ENCODE peak calls at places on chromosomes 1 and 21, in six cellular contexts. One of them, this sample, is unnamed.
A peak's percentile ranks its signal among the peaks of the same experiment; 100 is the strongest.

GRCh38 chr1:180269848-180270766 is 40.0 kb downstream of the LHX4 start:
- DNase-seq in NCI-H1436: no peak
- DNase-seq in T-helper 2 cell: no peak
- DNase-seq in non-pigmented ciliary epithelial cell: no peak
- DNase-seq in effector memory CD8-positive, alpha-beta T cell: no peak
- DNase-seq in stimulated activated CD4-positive, alpha-beta T cell treated with anti-CD3 and anti-CD28 coated beads, TNF-alpha, amount 100 ng/mL, for 4 hours: no peak
- DNase-seq in this sample: no peak

GRCh38 chr1:46489169-46489637 is 433 bp upstream of the DMBX1 start:
- DNase-seq in NCI-H1436: no peak
- DNase-seq in T-helper 2 cell: no peak
- DNase-seq in non-pigmented ciliary epithelial cell: no peak
- DNase-seq in effector memory CD8-positive, alpha-beta T cell: no peak
- DNase-seq in stimulated activated CD4-positive, alpha-beta T cell treated with anti-CD3 and anti-CD28 coated beads, TNF-alpha, amount 100 ng/mL, for 4 hours: peak; percentile 42
- DNase-seq in this sample: no peak

GRCh38 chr1:25797939-25798338 is 2.1 kb upstream of the SELENON start:
- DNase-seq in NCI-H1436: no peak
- DNase-seq in T-helper 2 cell: no peak
- DNase-seq in non-pigmented ciliary epithelial cell: no peak
- DNase-seq in effector memory CD8-positive, alpha-beta T cell: no peak
- DNase-seq in stimulated activated CD4-positive, alpha-beta T cell treated with anti-CD3 and anti-CD28 coated beads, TNF-alpha, amount 100 ng/mL, for 4 hours: no peak
- DNase-seq in this sample: peak; percentile 92

GRCh38 chr1:218772575-218772974 is 401.1 kb upstream of the LYPLAL1 start:
- DNase-seq in NCI-H1436: no peak
- DNase-seq in T-helper 2 cell: no peak
- DNase-seq in non-pigmented ciliary epithelial cell: peak; percentile 40
- DNase-seq in effector memory CD8-positive, alpha-beta T cell: no peak
- DNase-seq in stimulated activated CD4-positive, alpha-beta T cell treated with anti-CD3 and anti-CD28 coated beads, TNF-alpha, amount 100 ng/mL, for 4 hours: no peak
- DNase-seq in this sample: no peak

GRCh38 chr1:230827081-230827681 is 41.1 kb downstream of the C1orf198 start:
- DNase-seq in NCI-H1436: no peak
- DNase-seq in T-helper 2 cell: no peak
- DNase-seq in non-pigmented ciliary epithelial cell: no peak
- DNase-seq in effector memory CD8-positive, alpha-beta T cell: no peak
- DNase-seq in stimulated activated CD4-positive, alpha-beta T cell treated with anti-CD3 and anti-CD28 coated beads, TNF-alpha, amount 100 ng/mL, for 4 hours: no peak
- DNase-seq in this sample: no peak

GRCh38 chr1:181117648-181118449 is 29.3 kb downstream of the IER5 start:
- DNase-seq in NCI-H1436: no peak
- DNase-seq in T-helper 2 cell: no peak
- DNase-seq in non-pigmented ciliary epithelial cell: no peak
- DNase-seq in effector memory CD8-positive, alpha-beta T cell: no peak
- DNase-seq in stimulated activated CD4-positive, alpha-beta T cell treated with anti-CD3 and anti-CD28 coated beads, TNF-alpha, amount 100 ng/mL, for 4 hours: no peak
- DNase-seq in this sample: no peak

GRCh38 chr1:211511947-211512346 is 20.0 kb upstream of the RD3 start:
- DNase-seq in NCI-H1436: no peak
- DNase-seq in T-helper 2 cell: no peak
- DNase-seq in non-pigmented ciliary epithelial cell: peak; percentile 28
- DNase-seq in effector memory CD8-positive, alpha-beta T cell: no peak
- DNase-seq in stimulated activated CD4-positive, alpha-beta T cell treated with anti-CD3 and anti-CD28 coated beads, TNF-alpha, amount 100 ng/mL, for 4 hours: no peak
- DNase-seq in this sample: no peak

GRCh38 chr1:4180066-4180735 is 280.1 kb upstream of the C1orf174 start:
- DNase-seq in NCI-H1436: no peak
- DNase-seq in T-helper 2 cell: no peak
- DNase-seq in non-pigmented ciliary epithelial cell: no peak
- DNase-seq in effector memory CD8-positive, alpha-beta T cell: no peak
- DNase-seq in stimulated activated CD4-positive, alpha-beta T cell treated with anti-CD3 and anti-CD28 coated beads, TNF-alpha, amount 100 ng/mL, for 4 hours: no peak
- DNase-seq in this sample: no peak

GRCh38 chr1:163258181-163258580 is 55.5 kb upstream of the RGS5 start:
- DNase-seq in NCI-H1436: no peak
- DNase-seq in T-helper 2 cell: no peak
- DNase-seq in non-pigmented ciliary epithelial cell: peak; percentile 5
- DNase-seq in effector memory CD8-positive, alpha-beta T cell: no peak
- DNase-seq in stimulated activated CD4-positive, alpha-beta T cell treated with anti-CD3 and anti-CD28 coated beads, TNF-alpha, amount 100 ng/mL, for 4 hours: no peak
- DNase-seq in this sample: no peak

GRCh38 chr1:37169241-37169640 is 134.9 kb upstream of the GRIK3 start:
- DNase-seq in NCI-H1436: no peak
- DNase-seq in T-helper 2 cell: no peak
- DNase-seq in non-pigmented ciliary epithelial cell: no peak
- DNase-seq in effector memory CD8-positive, alpha-beta T cell: no peak
- DNase-seq in stimulated activated CD4-positive, alpha-beta T cell treated with anti-CD3 and anti-CD28 coated beads, TNF-alpha, amount 100 ng/mL, for 4 hours: no peak
- DNase-seq in this sample: no peak

GRCh38 chr1:117241512-117241911 is 30.8 kb upstream of the VTCN1 start:
- DNase-seq in NCI-H1436: no peak
- DNase-seq in T-helper 2 cell: no peak
- DNase-seq in non-pigmented ciliary epithelial cell: no peak
- DNase-seq in effector memory CD8-positive, alpha-beta T cell: no peak
- DNase-seq in stimulated activated CD4-positive, alpha-beta T cell treated with anti-CD3 and anti-CD28 coated beads, TNF-alpha, amount 100 ng/mL, for 4 hours: no peak
- DNase-seq in this sample: no peak

GRCh38 chr1:156148236-156148635 is 5.1 kb upstream of the SEMA4A start:
- DNase-seq in NCI-H1436: no peak
- DNase-seq in T-helper 2 cell: no peak
- DNase-seq in non-pigmented ciliary epithelial cell: no peak
- DNase-seq in effector memory CD8-positive, alpha-beta T cell: no peak
- DNase-seq in stimulated activated CD4-positive, alpha-beta T cell treated with anti-CD3 and anti-CD28 coated beads, TNF-alpha, amount 100 ng/mL, for 4 hours: no peak
- DNase-seq in this sample: no peak

GRCh38 chr21:42121792-42122191 is 50.7 kb downstream of the UMODL1 start:
- DNase-seq in NCI-H1436: no peak
- DNase-seq in T-helper 2 cell: no peak
- DNase-seq in non-pigmented ciliary epithelial cell: no peak
- DNase-seq in effector memory CD8-positive, alpha-beta T cell: no peak
- DNase-seq in stimulated activated CD4-positive, alpha-beta T cell treated with anti-CD3 and anti-CD28 coated beads, TNF-alpha, amount 100 ng/mL, for 4 hours: no peak
- DNase-seq in this sample: no peak

GRCh38 chr1:43004587-43005459 is 46.2 kb upstream of the SLC2A1 start:
- DNase-seq in NCI-H1436: no peak
- DNase-seq in T-helper 2 cell: no peak
- DNase-seq in non-pigmented ciliary epithelial cell: no peak
- DNase-seq in effector memory CD8-positive, alpha-beta T cell: no peak
- DNase-seq in stimulated activated CD4-positive, alpha-beta T cell treated with anti-CD3 and anti-CD28 coated beads, TNF-alpha, amount 100 ng/mL, for 4 hours: no peak
- DNase-seq in this sample: no peak

GRCh38 chr21:26177187-26177586 is 6.6 kb upstream of the APP start:
- DNase-seq in NCI-H1436: no peak
- DNase-seq in T-helper 2 cell: no peak
- DNase-seq in non-pigmented ciliary epithelial cell: no peak
- DNase-seq in effector memory CD8-positive, alpha-beta T cell: no peak
- DNase-seq in stimulated activated CD4-positive, alpha-beta T cell treated with anti-CD3 and anti-CD28 coated beads, TNF-alpha, amount 100 ng/mL, for 4 hours: no peak
- DNase-seq in this sample: no peak

GRCh38 chr1:43766086-43766784 is 58.9 kb downstream of the ST3GAL3 start:
- DNase-seq in NCI-H1436: no peak
- DNase-seq in T-helper 2 cell: no peak
- DNase-seq in non-pigmented ciliary epithelial cell: no peak
- DNase-seq in effector memory CD8-positive, alpha-beta T cell: no peak
- DNase-seq in stimulated activated CD4-positive, alpha-beta T cell treated with anti-CD3 and anti-CD28 coated beads, TNF-alpha, amount 100 ng/mL, for 4 hours: no peak
- DNase-seq in this sample: no peak

GRCh38 chr1:175314300-175314699 is 121.7 kb upstream of the KIAA0040 start:
- DNase-seq in NCI-H1436: no peak
- DNase-seq in T-helper 2 cell: no peak
- DNase-seq in non-pigmented ciliary epithelial cell: no peak
- DNase-seq in effector memory CD8-positive, alpha-beta T cell: no peak
- DNase-seq in stimulated activated CD4-positive, alpha-beta T cell treated with anti-CD3 and anti-CD28 coated beads, TNF-alpha, amount 100 ng/mL, for 4 hours: no peak
- DNase-seq in this sample: no peak

GRCh38 chr1:99849744-99850457 is at the start of gene AGL:
- DNase-seq in NCI-H1436: peak; percentile 80
- DNase-seq in T-helper 2 cell: peak; percentile 83
- DNase-seq in non-pigmented ciliary epithelial cell: no peak
- DNase-seq in effector memory CD8-positive, alpha-beta T cell: peak; percentile 83
- DNase-seq in stimulated activated CD4-positive, alpha-beta T cell treated with anti-CD3 and anti-CD28 coated beads, TNF-alpha, amount 100 ng/mL, for 4 hours: peak; percentile 82
- DNase-seq in this sample: peak; percentile 83

GRCh38 chr21:32499249-32500055 is 85.9 kb downstream of the TCP10L start:
- DNase-seq in NCI-H1436: no peak
- DNase-seq in T-helper 2 cell: no peak
- DNase-seq in non-pigmented ciliary epithelial cell: peak; percentile 43
- DNase-seq in effector memory CD8-positive, alpha-beta T cell: no peak
- DNase-seq in stimulated activated CD4-positive, alpha-beta T cell treated with anti-CD3 and anti-CD28 coated beads, TNF-alpha, amount 100 ng/mL, for 4 hours: no peak
- DNase-seq in this sample: no peak

GRCh38 chr1:23177438-23178380 is 9.1 kb upstream of the LUZP1 start:
- DNase-seq in NCI-H1436: peak; percentile 38
- DNase-seq in T-helper 2 cell: peak; percentile 51
- DNase-seq in non-pigmented ciliary epithelial cell: no peak
- DNase-seq in effector memory CD8-positive, alpha-beta T cell: peak; percentile 51
- DNase-seq in stimulated activated CD4-positive, alpha-beta T cell treated with anti-CD3 and anti-CD28 coated beads, TNF-alpha, amount 100 ng/mL, for 4 hours: peak; percentile 13
- DNase-seq in this sample: peak; percentile 63

GRCh38 chr1:215082532-215083407 is at the start of gene KCNK2:
- DNase-seq in NCI-H1436: peak; percentile 18
- DNase-seq in T-helper 2 cell: no peak
- DNase-seq in non-pigmented ciliary epithelial cell: no peak
- DNase-seq in effector memory CD8-positive, alpha-beta T cell: no peak
- DNase-seq in stimulated activated CD4-positive, alpha-beta T cell treated with anti-CD3 and anti-CD28 coated beads, TNF-alpha, amount 100 ng/mL, for 4 hours: no peak
- DNase-seq in this sample: peak; percentile 10

GRCh38 chr1:206808615-206809014 is 36.3 kb upstream of the IL10 start:
- DNase-seq in NCI-H1436: peak; percentile 7
- DNase-seq in T-helper 2 cell: peak; percentile 46
- DNase-seq in non-pigmented ciliary epithelial cell: no peak
- DNase-seq in effector memory CD8-positive, alpha-beta T cell: peak; percentile 55
- DNase-seq in stimulated activated CD4-positive, alpha-beta T cell treated with anti-CD3 and anti-CD28 coated beads, TNF-alpha, amount 100 ng/mL, for 4 hours: no peak
- DNase-seq in this sample: peak; percentile 12

GRCh38 chr1:183281039-183281438 is 95.0 kb downstream of the LAMC2 start:
- DNase-seq in NCI-H1436: no peak
- DNase-seq in T-helper 2 cell: no peak
- DNase-seq in non-pigmented ciliary epithelial cell: no peak
- DNase-seq in effector memory CD8-positive, alpha-beta T cell: no peak
- DNase-seq in stimulated activated CD4-positive, alpha-beta T cell treated with anti-CD3 and anti-CD28 coated beads, TNF-alpha, amount 100 ng/mL, for 4 hours: no peak
- DNase-seq in this sample: no peak

GRCh38 chr1:166590161-166590560 is 249.1 kb upstream of the POGK start:
- DNase-seq in NCI-H1436: no peak
- DNase-seq in T-helper 2 cell: no peak
- DNase-seq in non-pigmented ciliary epithelial cell: no peak
- DNase-seq in effector memory CD8-positive, alpha-beta T cell: no peak
- DNase-seq in stimulated activated CD4-positive, alpha-beta T cell treated with anti-CD3 and anti-CD28 coated beads, TNF-alpha, amount 100 ng/mL, for 4 hours: no peak
- DNase-seq in this sample: no peak

GRCh38 chr1:4108341-4108740 is 208.3 kb upstream of the C1orf174 start:
- DNase-seq in NCI-H1436: no peak
- DNase-seq in T-helper 2 cell: no peak
- DNase-seq in non-pigmented ciliary epithelial cell: no peak
- DNase-seq in effector memory CD8-positive, alpha-beta T cell: no peak
- DNase-seq in stimulated activated CD4-positive, alpha-beta T cell treated with anti-CD3 and anti-CD28 coated beads, TNF-alpha, amount 100 ng/mL, for 4 hours: no peak
- DNase-seq in this sample: no peak

GRCh38 chr1:230152999-230153398 is 86.0 kb downstream of the GALNT2 start:
- DNase-seq in NCI-H1436: no peak
- DNase-seq in T-helper 2 cell: no peak
- DNase-seq in non-pigmented ciliary epithelial cell: no peak
- DNase-seq in effector memory CD8-positive, alpha-beta T cell: no peak
- DNase-seq in stimulated activated CD4-positive, alpha-beta T cell treated with anti-CD3 and anti-CD28 coated beads, TNF-alpha, amount 100 ng/mL, for 4 hours: no peak
- DNase-seq in this sample: no peak

GRCh38 chr1:96538883-96539282 is 182.7 kb upstream of the PTBP2 start:
- DNase-seq in NCI-H1436: no peak
- DNase-seq in T-helper 2 cell: no peak
- DNase-seq in non-pigmented ciliary epithelial cell: peak; percentile 82
- DNase-seq in effector memory CD8-positive, alpha-beta T cell: no peak
- DNase-seq in stimulated activated CD4-positive, alpha-beta T cell treated with anti-CD3 and anti-CD28 coated beads, TNF-alpha, amount 100 ng/mL, for 4 hours: no peak
- DNase-seq in this sample: no peak

GRCh38 chr1:63124666-63125191 is 197.6 kb upstream of the FOXD3 start:
- DNase-seq in NCI-H1436: no peak
- DNase-seq in T-helper 2 cell: no peak
- DNase-seq in non-pigmented ciliary epithelial cell: peak; percentile 86
- DNase-seq in effector memory CD8-positive, alpha-beta T cell: no peak
- DNase-seq in stimulated activated CD4-positive, alpha-beta T cell treated with anti-CD3 and anti-CD28 coated beads, TNF-alpha, amount 100 ng/mL, for 4 hours: no peak
- DNase-seq in this sample: no peak

GRCh38 chr1:7278827-7279752 is 492.0 kb upstream of the VAMP3 start:
- DNase-seq in NCI-H1436: no peak
- DNase-seq in T-helper 2 cell: no peak
- DNase-seq in non-pigmented ciliary epithelial cell: no peak
- DNase-seq in effector memory CD8-positive, alpha-beta T cell: no peak
- DNase-seq in stimulated activated CD4-positive, alpha-beta T cell treated with anti-CD3 and anti-CD28 coated beads, TNF-alpha, amount 100 ng/mL, for 4 hours: no peak
- DNase-seq in this sample: no peak

GRCh38 chr1:74714429-74715362 is 18.2 kb downstream of the CRYZ start:
- DNase-seq in NCI-H1436: no peak
- DNase-seq in T-helper 2 cell: no peak
- DNase-seq in non-pigmented ciliary epithelial cell: no peak
- DNase-seq in effector memory CD8-positive, alpha-beta T cell: no peak
- DNase-seq in stimulated activated CD4-positive, alpha-beta T cell treated with anti-CD3 and anti-CD28 coated beads, TNF-alpha, amount 100 ng/mL, for 4 hours: no peak
- DNase-seq in this sample: no peak

GRCh38 chr1:161872506-161872905 is 106.4 kb downstream of the ATF6 start:
- DNase-seq in NCI-H1436: no peak
- DNase-seq in T-helper 2 cell: no peak
- DNase-seq in non-pigmented ciliary epithelial cell: no peak
- DNase-seq in effector memory CD8-positive, alpha-beta T cell: no peak
- DNase-seq in stimulated activated CD4-positive, alpha-beta T cell treated with anti-CD3 and anti-CD28 coated beads, TNF-alpha, amount 100 ng/mL, for 4 hours: no peak
- DNase-seq in this sample: no peak

GRCh38 chr1:46535063-46535462 is 16.4 kb downstream of the KNCN start:
- DNase-seq in NCI-H1436: no peak
- DNase-seq in T-helper 2 cell: no peak
- DNase-seq in non-pigmented ciliary epithelial cell: no peak
- DNase-seq in effector memory CD8-positive, alpha-beta T cell: no peak
- DNase-seq in stimulated activated CD4-positive, alpha-beta T cell treated with anti-CD3 and anti-CD28 coated beads, TNF-alpha, amount 100 ng/mL, for 4 hours: no peak
- DNase-seq in this sample: peak; percentile 90

GRCh38 chr1:224747578-224747977 is 131.5 kb downstream of the CNIH3 start:
- DNase-seq in NCI-H1436: no peak
- DNase-seq in T-helper 2 cell: no peak
- DNase-seq in non-pigmented ciliary epithelial cell: no peak
- DNase-seq in effector memory CD8-positive, alpha-beta T cell: no peak
- DNase-seq in stimulated activated CD4-positive, alpha-beta T cell treated with anti-CD3 and anti-CD28 coated beads, TNF-alpha, amount 100 ng/mL, for 4 hours: no peak
- DNase-seq in this sample: no peak

GRCh38 chr1:226881515-226882185 is 11.2 kb downstream of the PSEN2 start:
- DNase-seq in NCI-H1436: no peak
- DNase-seq in T-helper 2 cell: no peak
- DNase-seq in non-pigmented ciliary epithelial cell: no peak
- DNase-seq in effector memory CD8-positive, alpha-beta T cell: no peak
- DNase-seq in stimulated activated CD4-positive, alpha-beta T cell treated with anti-CD3 and anti-CD28 coated beads, TNF-alpha, amount 100 ng/mL, for 4 hours: no peak
- DNase-seq in this sample: no peak